ENCODE peak calls at places on chromosomes 5 and 9, in ten cellular contexts. J, Q, X, N, M, W, G, P, C and L are unnamed samples.

GRCh38 chr9:129416831-129417604 is 203.9 kb downstream of the C9orf50 start:
- DNase-seq in W (no peak), M (no peak), X (no peak), P (no peak), N (no peak), Q (no peak), J (no peak), G (no peak), C (no peak), L (no peak)

GRCh38 chr5:16983972-16984371 is 47.9 kb upstream of the MYO10 start:
- DNase-seq in W (no peak), Q (no peak), M (no peak), X (no peak), P (no peak), G (no peak), J (no peak), N (no peak), C (no peak), L (no peak)

GRCh38 chr5:54040773-54041172 is 269.6 kb downstream of the ARL15 start:
- DNase-seq in X (no peak), G (no peak), M (no peak), N (no peak), C (no peak), Q (no peak), P (no peak), J (no peak), W (no peak), L (no peak)

GRCh38 chr9:127568618-127568970 is 43.5 kb upstream of the STXBP1 start:
- DNase-seq in N (no peak), C (no peak), X (no peak), P (no peak), M (no peak), G (peak), W (no peak), J (no peak), Q (no peak), L (no peak)

GRCh38 chr5:160306711-160307110 is 5.7 kb downstream of the CCNJL start:
- DNase-seq in J (no peak), W (no peak), X (no peak), Q (no peak), M (no peak), G (no peak), P (no peak), C (no peak), N (no peak), L (no peak)

GRCh38 chr5:108025957-108026356 is 355.2 kb upstream of the EFNA5 start:
- DNase-seq in X (no peak), J (no peak), M (no peak), C (no peak), N (no peak), W (no peak), Q (no peak), G (no peak), P (no peak), L (no peak)

GRCh38 chr5:157740211-157740610 is 3.3 kb upstream of the LSM11 start:
- DNase-seq in W (peak), C (no peak), N (no peak), P (peak), Q (peak), X (no peak), G (peak), M (no peak), J (peak), L (peak)

GRCh38 chr5:18744990-18745590 is 1110.8 kb downstream of the TAF11L14 start:
- DNase-seq in Q (peak), C (peak), J (peak), G (no peak), W (no peak), P (peak), M (no peak), X (no peak), N (no peak), L (no peak)

GRCh38 chr5:501833-502184 is 22.4 kb downstream of the SLC9A3 start:
- DNase-seq in Q (no peak), J (peak), G (no peak), X (no peak), W (no peak), M (no peak), P (peak), N (no peak), C (no peak), L (no peak)

GRCh38 chr5:122040903-122041302 is 37.2 kb downstream of the LOX start:
- DNase-seq in G (no peak), Q (no peak), W (no peak), X (no peak), P (no peak), N (no peak), C (no peak), M (no peak), J (no peak), L (no peak)

GRCh38 chr9:14322211-14323082 is 8.5 kb upstream of the NFIB start:
- DNase-seq in J (peak), X (peak), C (peak), G (peak), W (peak), Q (peak), N (peak), P (peak), M (peak), L (peak)

GRCh38 chr9:116154976-116155699 is 1.5 kb downstream of the PAPPA start:
- DNase-seq in Q (no peak), G (no peak), X (no peak), J (no peak), N (peak), P (peak), M (no peak), C (no peak), W (no peak), L (no peak)

GRCh38 chr9:68704804-68705635 is at the start of gene PIP5K1B:
- DNase-seq in G (peak), J (peak), P (peak), N (peak), X (no peak), C (peak), Q (peak), W (peak), M (peak), L (peak)

GRCh38 chr5:13976223-13976622 is 31.7 kb upstream of the DNAH5 start:
- DNase-seq in J (no peak), X (no peak), P (no peak), M (no peak), N (no peak), W (no peak), Q (no peak), G (no peak), C (no peak), L (no peak)